ENCODE peak calls at places on chromosomes 6 and 20, in five cellular contexts. One of them, this sample, is unnamed.
A peak's percentile ranks its signal among the peaks of the same experiment; 100 is the strongest.

GRCh38 chr20:38152175-38153010 is 12.7 kb downstream of the TGM2 start:
- DNase-seq in A549: peak; percentile 72
- DNase-seq in lung: peak; percentile 85
- DNase-seq in neuronal stem cell: no peak
- DNase-seq in IMR-90: peak; percentile 73
- DNase-seq in this sample: peak; percentile 88

GRCh38 chr20:58004146-58004545 is 224.3 kb downstream of the ANKRD60 start:
- DNase-seq in neuronal stem cell: no peak
- DNase-seq in lung: no peak
- DNase-seq in IMR-90: no peak
- DNase-seq in A549: no peak
- DNase-seq in this sample: no peak

GRCh38 chr20:21202284-21202683 is 76.4 kb downstream of the KIZ start:
- DNase-seq in lung: no peak
- DNase-seq in A549: no peak
- DNase-seq in neuronal stem cell: no peak
- DNase-seq in IMR-90: peak; percentile 43
- DNase-seq in this sample: no peak

GRCh38 chr20:44540834-44541233 is 19.0 kb upstream of the SERINC3 start:
- DNase-seq in neuronal stem cell: no peak
- DNase-seq in IMR-90: peak; percentile 86
- DNase-seq in A549: no peak
- DNase-seq in lung: no peak
- DNase-seq in this sample: no peak

GRCh38 chr20:9172908-9173307 is 104.0 kb downstream of the PLCB4 start:
- DNase-seq in lung: no peak
- DNase-seq in A549: no peak
- DNase-seq in IMR-90: no peak
- DNase-seq in neuronal stem cell: no peak
- DNase-seq in this sample: no peak

GRCh38 chr6:142822882-142823578 is 121.9 kb downstream of the HIVEP2 start:
- DNase-seq in IMR-90: no peak
- DNase-seq in lung: no peak
- DNase-seq in A549: peak; percentile 12
- DNase-seq in neuronal stem cell: no peak
- DNase-seq in this sample: no peak

GRCh38 chr6:32427934-32428474 is 11.7 kb upstream of the HLA-DRA start:
- DNase-seq in lung: no peak
- DNase-seq in neuronal stem cell: no peak
- DNase-seq in IMR-90: no peak
- DNase-seq in A549: no peak
- DNase-seq in this sample: no peak

GRCh38 chr20:46751856-46752255 is 42.4 kb downstream of the SLC2A10 start:
- DNase-seq in A549: peak; percentile 25
- DNase-seq in lung: no peak
- DNase-seq in neuronal stem cell: no peak
- DNase-seq in IMR-90: no peak
- DNase-seq in this sample: no peak

GRCh38 chr20:22814475-22815205 is 220.5 kb upstream of the SSTR4 start:
- DNase-seq in neuronal stem cell: no peak
- DNase-seq in IMR-90: peak; percentile 5
- DNase-seq in A549: no peak
- DNase-seq in lung: no peak
- DNase-seq in this sample: no peak

GRCh38 chr6:33957391-33958207 is 153.8 kb upstream of the MLN start:
- DNase-seq in A549: no peak
- DNase-seq in IMR-90: no peak
- DNase-seq in neuronal stem cell: no peak
- DNase-seq in lung: no peak
- DNase-seq in this sample: no peak

GRCh38 chr6:3484240-3484639 is 27.4 kb upstream of the SLC22A23 start:
- DNase-seq in IMR-90: peak; percentile 49
- DNase-seq in lung: no peak
- DNase-seq in A549: no peak
- DNase-seq in neuronal stem cell: no peak
- DNase-seq in this sample: no peak

GRCh38 chr6:87074051-87074711 is 20.7 kb downstream of the CGA start:
- DNase-seq in lung: no peak
- DNase-seq in A549: no peak
- DNase-seq in neuronal stem cell: no peak
- DNase-seq in IMR-90: no peak
- DNase-seq in this sample: no peak

GRCh38 chr6:153130515-153131036 is 506 bp downstream of the RGS17 start:
- DNase-seq in A549: no peak
- DNase-seq in neuronal stem cell: peak; percentile 8
- DNase-seq in lung: no peak
- DNase-seq in IMR-90: no peak
- DNase-seq in this sample: no peak

DNA sequence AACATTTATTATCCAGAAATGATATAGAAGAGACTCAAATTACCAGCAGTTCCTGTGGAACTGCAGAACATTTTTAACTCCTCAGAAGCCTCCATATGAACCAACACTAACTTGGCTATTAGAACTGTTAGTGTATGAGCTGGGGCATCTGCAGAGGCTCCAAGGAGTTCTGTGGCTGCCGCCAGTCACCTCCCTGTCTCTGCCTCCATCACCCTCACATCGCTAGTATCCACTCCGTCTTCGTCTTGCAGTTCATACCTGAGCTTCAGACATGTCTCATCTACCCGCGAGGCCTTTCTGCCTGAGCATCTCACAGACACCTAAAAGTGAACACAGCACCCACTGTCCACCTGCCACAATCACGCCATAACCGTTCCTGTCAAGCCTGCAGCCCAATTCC is 89.5 kb upstream of the CST7 start:
- DNase-seq in neuronal stem cell: no peak
- DNase-seq in A549: no peak
- DNase-seq in lung: no peak
- DNase-seq in IMR-90: no peak
- DNase-seq in this sample: no peak
- H3K9me3 ChIP-seq in neuronal stem cell: peaks cover 2% of the 10 kb centered on the region
- H3K9me3 ChIP-seq in A549: peaks cover 29% of the 10 kb centered on the region
- H3K9me3 ChIP-seq in lung: peaks cover 10% of the 10 kb centered on the region
- H3K9me3 ChIP-seq in IMR-90: peaks cover 5% of the 10 kb centered on the region
- H3K9me3 ChIP-seq in this sample: peaks cover 14% of the 10 kb centered on the region

DNA sequence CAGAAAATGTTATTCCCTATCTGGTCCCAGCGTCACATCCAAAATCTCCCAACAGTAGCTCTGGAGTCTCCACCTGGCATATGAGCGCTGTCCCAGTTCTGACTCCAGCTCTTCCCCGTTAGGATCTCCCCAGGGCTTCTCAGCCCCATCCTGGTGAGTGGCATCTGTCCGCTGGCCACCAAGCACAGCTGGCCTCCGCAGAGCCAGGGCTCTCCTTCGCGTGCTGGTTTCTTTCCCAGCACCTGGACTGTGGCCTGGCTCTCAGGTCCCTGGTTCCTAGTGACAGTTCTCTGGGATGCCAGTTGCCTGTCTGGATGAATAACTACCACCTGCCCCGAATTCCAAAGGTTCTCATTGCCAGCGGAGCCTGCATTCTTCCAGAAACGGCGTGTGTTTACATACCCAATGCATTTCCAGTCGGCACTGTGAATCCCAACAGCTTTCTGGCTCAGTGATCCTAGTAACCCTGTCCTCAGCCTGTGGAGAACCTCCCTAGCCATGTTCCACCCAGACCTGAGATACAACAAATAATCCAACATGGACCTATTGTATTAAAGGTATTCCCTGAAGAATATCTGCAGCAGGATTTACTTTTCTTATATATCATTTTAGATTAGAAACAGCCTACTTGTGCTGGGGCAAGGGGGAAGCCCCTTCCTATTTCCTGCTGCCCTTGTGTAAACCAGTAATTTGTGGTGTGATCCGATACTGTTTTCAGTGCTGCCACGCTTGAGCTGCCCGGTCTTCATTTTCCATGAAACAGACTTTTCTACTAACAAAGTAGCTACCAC is 69.8 kb upstream of the PDE10A start:
- DNase-seq in neuronal stem cell: no peak
- DNase-seq in lung: no peak
- DNase-seq in IMR-90: no peak
- DNase-seq in A549: no peak
- DNase-seq in this sample: no peak
- H3K9me3 ChIP-seq in neuronal stem cell: no peaks in the 10 kb centered on the region
- H3K9me3 ChIP-seq in lung: peaks cover 3% of the 10 kb centered on the region
- H3K9me3 ChIP-seq in IMR-90: peaks cover 2% of the 10 kb centered on the region
- H3K9me3 ChIP-seq in A549: no peaks in the 10 kb centered on the region
- H3K9me3 ChIP-seq in this sample: no peaks in the 10 kb centered on the region

GRCh38 chr20:29301624-29302259 is 1955.7 kb upstream of the DEFB115 start:
- DNase-seq in A549: no peak
- DNase-seq in IMR-90: no peak
- DNase-seq in neuronal stem cell: no peak
- DNase-seq in lung: no peak
- DNase-seq in this sample: no peak
- H3K9me3 ChIP-seq in A549: peaks cover 4% of the 10 kb centered on the region
- H3K9me3 ChIP-seq in IMR-90: peaks cover 43% of the 10 kb centered on the region
- H3K9me3 ChIP-seq in neuronal stem cell: no peaks in the 10 kb centered on the region
- H3K9me3 ChIP-seq in lung: peaks cover 49% of the 10 kb centered on the region
- H3K9me3 ChIP-seq in this sample: no peaks in the 10 kb centered on the region

DNA sequence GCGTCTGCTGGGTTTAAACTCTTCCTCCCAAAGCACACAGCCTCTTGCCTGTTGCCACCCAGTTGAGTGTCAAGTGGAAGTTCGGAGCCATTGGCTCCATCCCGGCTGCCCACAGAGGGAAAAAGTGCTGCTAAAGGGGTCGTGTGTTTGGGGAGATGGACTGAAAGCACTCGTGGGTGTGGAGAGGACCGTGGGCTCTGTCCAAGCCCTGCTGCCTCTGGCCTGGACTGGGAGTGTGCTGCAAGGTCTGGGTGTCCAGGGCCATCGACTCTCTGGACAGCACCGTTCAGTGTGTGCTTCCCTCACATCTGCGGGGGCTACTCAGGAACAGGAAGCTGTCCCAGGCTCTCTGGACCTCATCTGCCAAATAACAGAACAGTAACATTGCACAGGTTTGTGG is 269.3 kb downstream of the DLL1 start:
- DNase-seq in neuronal stem cell: no peak
- DNase-seq in IMR-90: no peak
- DNase-seq in lung: no peak
- DNase-seq in A549: no peak
- DNase-seq in this sample: no peak
- H3K9me3 ChIP-seq in neuronal stem cell: no peaks in the 10 kb centered on the region
- H3K9me3 ChIP-seq in IMR-90: peaks cover 53% of the 10 kb centered on the region
- H3K9me3 ChIP-seq in lung: no peaks in the 10 kb centered on the region
- H3K9me3 ChIP-seq in A549: no peaks in the 10 kb centered on the region
- H3K9me3 ChIP-seq in this sample: no peaks in the 10 kb centered on the region

DNA sequence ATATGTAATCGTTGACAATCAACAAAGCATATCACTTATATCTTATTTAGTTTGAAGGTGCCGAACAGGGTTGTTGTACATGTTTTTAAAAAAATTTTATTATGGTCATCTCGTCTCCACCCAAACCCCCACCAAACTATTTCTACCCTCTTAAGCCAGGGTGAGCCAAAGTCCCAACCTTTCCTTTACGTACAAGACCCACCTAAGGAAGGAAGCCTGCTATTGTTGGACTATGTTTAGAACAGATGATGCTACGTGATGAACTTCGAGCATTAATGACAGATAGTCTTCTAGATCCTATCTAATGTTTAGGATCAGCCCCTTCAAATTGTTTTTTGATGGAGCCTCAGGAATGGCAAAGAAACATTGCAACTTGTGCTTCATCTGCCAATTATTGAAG is 44.4 kb downstream of the CLIC5 start:
- DNase-seq in A549: no peak
- DNase-seq in lung: no peak
- DNase-seq in IMR-90: no peak
- DNase-seq in neuronal stem cell: no peak
- DNase-seq in this sample: no peak
- H3K9me3 ChIP-seq in A549: no peaks in the 10 kb centered on the region
- H3K9me3 ChIP-seq in lung: no peaks in the 10 kb centered on the region
- H3K9me3 ChIP-seq in IMR-90: no peaks in the 10 kb centered on the region
- H3K9me3 ChIP-seq in neuronal stem cell: no peaks in the 10 kb centered on the region
- H3K9me3 ChIP-seq in this sample: peaks cover 5% of the 10 kb centered on the region

GRCh38 chr20:59645316-59645715 is 41.0 kb downstream of the PHACTR3 start:
- DNase-seq in IMR-90: no peak
- DNase-seq in A549: no peak
- DNase-seq in lung: peak; percentile 20
- DNase-seq in neuronal stem cell: no peak
- DNase-seq in this sample: no peak
- H3K9me3 ChIP-seq in IMR-90: peaks cover 23% of the 10 kb centered on the region
- H3K9me3 ChIP-seq in A549: no peaks in the 10 kb centered on the region
- H3K9me3 ChIP-seq in lung: peaks cover 5% of the 10 kb centered on the region
- H3K9me3 ChIP-seq in neuronal stem cell: no peaks in the 10 kb centered on the region
- H3K9me3 ChIP-seq in this sample: no peaks in the 10 kb centered on the region

DNA sequence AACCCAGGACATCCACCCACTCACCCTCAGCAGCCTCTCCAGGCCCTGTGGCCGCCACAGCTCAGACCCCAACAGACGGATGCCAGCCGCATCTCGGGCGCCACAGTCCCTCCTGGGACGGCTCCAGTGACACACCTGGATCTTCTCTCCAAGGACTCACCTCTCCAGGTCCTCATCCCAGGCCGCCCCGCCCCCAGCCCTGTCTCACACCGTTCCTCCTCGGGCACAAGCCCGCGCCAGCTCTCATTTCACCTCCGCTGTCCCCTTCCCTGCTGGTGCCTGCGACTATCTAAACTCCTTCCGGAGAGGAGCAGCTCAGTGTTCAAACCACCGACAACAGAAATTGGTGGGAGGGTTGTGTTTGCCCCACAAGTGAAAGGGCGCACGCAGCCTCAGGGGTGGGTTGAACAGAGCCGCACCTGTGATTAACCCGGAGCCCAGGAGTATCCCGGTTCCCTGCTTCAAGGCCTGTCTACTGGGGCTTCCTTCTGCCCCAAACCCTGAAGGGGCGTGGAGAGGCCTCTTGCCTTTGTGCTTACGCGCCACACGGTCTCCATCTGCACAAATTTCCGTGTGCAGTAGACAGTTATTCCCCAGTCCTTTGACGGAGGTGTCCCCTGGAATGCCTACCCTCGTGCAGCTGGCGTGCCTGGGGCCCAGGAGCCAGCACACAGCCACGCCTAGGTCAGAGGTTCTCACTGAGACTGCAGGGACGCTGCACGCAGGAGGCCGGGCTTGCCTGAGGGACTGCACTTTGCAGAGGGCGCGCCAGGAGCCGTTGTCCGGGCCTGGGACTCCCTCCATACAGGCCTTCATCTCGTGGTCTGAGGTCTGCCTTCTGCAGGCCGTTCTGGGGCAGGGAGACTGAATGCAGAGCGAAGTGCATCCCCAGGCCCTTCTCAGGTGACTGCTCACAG is 232.7 kb downstream of the DLL1 start:
- DNase-seq in neuronal stem cell: no peak
- DNase-seq in A549: no peak
- DNase-seq in lung: no peak
- DNase-seq in IMR-90: no peak
- DNase-seq in this sample: no peak
- H3K9me3 ChIP-seq in neuronal stem cell: no peaks in the 10 kb centered on the region
- H3K9me3 ChIP-seq in A549: no peaks in the 10 kb centered on the region
- H3K9me3 ChIP-seq in lung: peaks cover 2% of the 10 kb centered on the region
- H3K9me3 ChIP-seq in IMR-90: peaks cover 38% of the 10 kb centered on the region
- H3K9me3 ChIP-seq in this sample: no peaks in the 10 kb centered on the region

This sample was measured in heart left ventricle.